ENCODE peak calls at places on chromosomes 7 and 10, in seven cellular contexts. M is SK-N-SH, L is tibial nerve, Y is upper lobe of left lung, E is sigmoid colon, I is A549, Z is esophagus muscularis mucosa. J is an unnamed sample.

GRCh38 chr7:157502701-157503111 is 165.9 kb downstream of the DNAJB6 start:
- DNase-seq in M (no peak), L (no peak), Y (no peak), E (peak; percentile 56), I (no peak), Z (no peak), J (peak; percentile 9)

GRCh38 chr7:103704701-103705100 is 258.7 kb upstream of the SLC26A5 start:
- DNase-seq in M (no peak), L (peak; percentile 9), Y (no peak), E (no peak), I (no peak), Z (no peak), J (no peak)

GRCh38 chr7:29806131-29806792 is at the start of gene WIPF3:
- DNase-seq in M (peak; percentile 90), L (no peak), Y (peak; percentile 86), E (no peak), I (peak; percentile 22), Z (peak; percentile 62), J (peak; percentile 80)

GRCh38 chr10:95661818-95662217 is 5.3 kb upstream of the ALDH18A1 start:
- DNase-seq in M (no peak), L (no peak), Y (no peak), E (no peak), I (no peak), Z (no peak), J (no peak)

GRCh38 chr7:106770191-106770590 is 94.9 kb upstream of the PIK3CG start:
- DNase-seq in M (no peak), L (no peak), Y (no peak), E (no peak), I (no peak), Z (no peak), J (no peak)

GRCh38 chr10:46223064-46223480 is 63.7 kb upstream of the ANTXRL start:
- DNase-seq in M (no peak), L (peak; percentile 2), Y (no peak), E (no peak), I (no peak), Z (no peak), J (no peak)

GRCh38 chr7:68411742-68412141 is 1186.5 kb upstream of the AUTS2 start:
- DNase-seq in M (peak; percentile 21), L (no peak), Y (no peak), E (no peak), I (no peak), Z (no peak), J (no peak)

GRCh38 chr7:509426-509825 is 10.2 kb downstream of the PDGFA start:
- DNase-seq in M (no peak), L (no peak), Y (no peak), E (peak; percentile 58), I (no peak), Z (no peak), J (no peak)

GRCh38 chr10:79400567-79401004 is 44.8 kb downstream of the ZCCHC24 start:
- DNase-seq in M (peak; percentile 78), L (no peak), Y (peak; percentile 86), E (no peak), I (peak; percentile 65), Z (no peak), J (peak; percentile 70)

GRCh38 chr10:89475567-89475966 is 59.8 kb downstream of the SLC16A12 start:
- DNase-seq in M (no peak), L (no peak), Y (no peak), E (no peak), I (no peak), Z (no peak), J (no peak)

GRCh38 chr7:13288516-13288915 is 601.1 kb downstream of the ARL4A start:
- DNase-seq in M (no peak), L (no peak), Y (no peak), E (no peak), I (no peak), Z (no peak), J (no peak)

GRCh38 chr7:43458746-43459337 is 124.1 kb upstream of the STK17A start:
- DNase-seq in M (no peak), L (no peak), Y (no peak), E (no peak), I (no peak), Z (no peak), J (no peak)

GRCh38 chr10:119028900-119029612 is 458 bp upstream of the NANOS1 start:
- DNase-seq in M (peak; percentile 97), L (peak; percentile 69), Y (peak; percentile 97), E (peak; percentile 95), I (peak; percentile 91), Z (peak; percentile 95), J (peak; percentile 81)

GRCh38 chr10:85643839-85644525 is 722.6 kb downstream of the GRID1 start:
- DNase-seq in M (no peak), L (no peak), Y (no peak), E (no peak), I (peak; percentile 39), Z (no peak), J (no peak)

GRCh38 chr7:27921081-27921836 is 181.3 kb downstream of the TAX1BP1 start:
- DNase-seq in M (peak; percentile 73), L (peak; percentile 60), Y (no peak), E (no peak), I (peak; percentile 49), Z (no peak), J (no peak)

GRCh38 chr10:3395487-3395886 is 222.9 kb upstream of the PITRM1 start:
- DNase-seq in M (peak; percentile 82), L (no peak), Y (no peak), E (no peak), I (no peak), Z (peak; percentile 82), J (no peak)

GRCh38 chr10:33509231-33509871 is 174.9 kb upstream of the NRP1 start:
- DNase-seq in M (peak; percentile 19), L (peak; percentile 39), Y (no peak), E (peak; percentile 77), I (peak; percentile 68), Z (peak; percentile 17), J (no peak)

GRCh38 chr10:72953687-72954086 is 919 bp downstream of the PLA2G12B start:
- DNase-seq in M (peak; percentile 27), L (no peak), Y (no peak), E (no peak), I (no peak), Z (no peak), J (no peak)

GRCh38 chr10:12396567-12396966 is 47.2 kb downstream of the CAMK1D start:
- DNase-seq in M (no peak), L (no peak), Y (no peak), E (no peak), I (no peak), Z (no peak), J (no peak)

GRCh38 chr10:110544958-110545537 is 22.4 kb upstream of the SMC3 start:
- DNase-seq in M (no peak), L (no peak), Y (no peak), E (no peak), I (no peak), Z (no peak), J (no peak)

GRCh38 chr10:128078136-128078969 is 47.9 kb downstream of the MKI67 start:
- DNase-seq in M (peak; percentile 86), L (no peak), Y (no peak), E (peak; percentile 52), I (peak; percentile 76), Z (no peak), J (no peak)

GRCh38 chr7:100400041-100400440 is 26.8 kb downstream of the PILRA start:
- DNase-seq in M (no peak), L (no peak), Y (no peak), E (no peak), I (no peak), Z (no peak), J (no peak)

GRCh38 chr7:100401811-100402210 is 26.7 kb downstream of the ZCWPW1 start:
- DNase-seq in M (peak; percentile 39), L (no peak), Y (no peak), E (no peak), I (no peak), Z (no peak), J (no peak)

GRCh38 chr7:100402241-100402640 is 26.3 kb downstream of the ZCWPW1 start:
- DNase-seq in M (no peak), L (no peak), Y (no peak), E (no peak), I (no peak), Z (no peak), J (no peak)

GRCh38 chr7:100398239-100398638 is 25.0 kb downstream of the PILRA start:
- DNase-seq in M (no peak), L (no peak), Y (no peak), E (no peak), I (no peak), Z (no peak), J (no peak)

DNA sequence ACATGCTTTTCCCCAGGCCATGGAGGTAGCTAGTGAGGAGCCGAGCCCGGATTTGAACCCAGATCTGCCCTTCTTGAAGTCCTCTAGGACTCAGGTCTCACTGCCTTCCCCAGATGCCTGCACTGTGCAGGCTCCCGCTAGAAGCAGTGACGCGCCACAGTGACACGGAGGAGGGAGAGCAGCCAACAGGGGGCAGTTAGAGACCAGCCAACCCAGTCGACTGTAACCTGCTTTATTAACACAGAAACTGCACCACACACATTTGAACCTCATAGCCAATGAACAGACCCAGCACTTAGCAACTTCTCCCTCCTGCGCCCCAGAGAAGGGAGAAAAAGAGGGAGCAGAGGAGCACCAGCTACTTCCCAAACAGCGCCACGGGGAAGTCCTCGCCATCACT is 27.4 kb downstream of the PILRA start:
- DNase-seq in M (peak; percentile 50), L (no peak), Y (no peak), E (no peak), I (no peak), Z (no peak), J (no peak)
- TF ChIP-seq CTCF in M (peak; percentile 21), L (no peak), Y (no peak), E (no peak), I (no peak), Z (no peak), J (no peak)

GRCh38 chr7:137506031-137506430 is 162.5 kb upstream of the PTN start:
- DNase-seq in M (no peak), L (no peak), Y (no peak), E (no peak), I (no peak), Z (no peak), J (no peak)
- H3K4me1 ChIP-seq in M (peaks cover 9% of the 10 kb centered on the region), L (no peaks in the 10 kb centered on the region), Y (no peaks in the 10 kb centered on the region), E (no peaks in the 10 kb centered on the region), I (no peaks in the 10 kb centered on the region), Z (no peaks in the 10 kb centered on the region), J (no peaks in the 10 kb centered on the region)

DNA sequence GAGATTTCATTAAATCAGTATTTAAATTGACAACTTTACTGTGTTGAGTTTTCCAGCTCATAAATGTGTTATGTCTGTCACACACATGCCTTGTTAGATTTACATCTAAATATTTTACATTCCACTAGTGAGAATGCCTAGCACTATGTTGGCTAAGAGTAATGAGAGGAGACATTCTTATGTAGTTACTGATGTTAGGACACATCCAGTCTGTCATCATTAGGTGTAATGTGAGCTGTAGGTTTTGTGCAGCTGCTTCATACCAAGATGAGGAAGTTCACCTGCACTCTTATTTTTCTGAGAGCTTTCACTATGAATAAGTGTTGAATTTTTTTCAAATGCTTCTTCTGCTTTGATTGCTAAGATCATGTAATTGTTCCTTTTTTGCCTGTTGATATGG is 218.0 kb upstream of the IGFBP3 start:
- DNase-seq in M (no peak), L (no peak), Y (no peak), E (no peak), I (no peak), Z (no peak), J (no peak)
- TF ChIP-seq EP300 in M (peak; percentile 91), L (no peak), Y (no peak), E (no peak), I (peak; percentile 21), Z (no peak), J (no peak)

GRCh38 chr10:11104772-11105675 is 87.4 kb downstream of the CELF2 start:
- DNase-seq in M (no peak), L (no peak), Y (no peak), E (no peak), I (no peak), Z (no peak), J (no peak)
- TF ChIP-seq CTCF in M (no peak), L (no peak), Y (no peak), E (no peak), I (no peak), Z (no peak), J (no peak)

J was measured in ovary.